ENCODE peak calls at places on chromosomes 3 and 15, in four cellular contexts. C is K562, Z is SK-N-SH, L is HepG2. B is an unnamed sample.

GRCh38 chr3:127320529-127321121 is 32.8 kb upstream of the PRR20G start:
- DNase-seq in C (no peak), Z (no peak), L (no peak), B (peak; percentile 45)

GRCh38 chr15:28101983-28102441 is 2.9 kb upstream of the OCA2 start:
- DNase-seq in C (no peak), Z (no peak), L (no peak), B (no peak)

GRCh38 chr3:159058859-159059258 is 257.0 kb downstream of the MFSD1 start:
- DNase-seq in C (no peak), Z (no peak), L (no peak), B (no peak)

GRCh38 chr3:187040637-187041361 is 98.5 kb downstream of the RPL39L start:
- DNase-seq in C (no peak), Z (no peak), L (peak; percentile 83), B (no peak)

GRCh38 chr3:129417354-129417753 is 11.1 kb downstream of the EFCAB12 start:
- DNase-seq in C (no peak), Z (no peak), L (no peak), B (no peak)

GRCh38 chr3:11624161-11624560 is 19.6 kb downstream of the VGLL4 start:
- DNase-seq in C (no peak), Z (no peak), L (no peak), B (no peak)

GRCh38 chr15:78642341-78642740 is 1.3 kb upstream of the CHRNB4 start:
- DNase-seq in C (no peak), Z (peak; percentile 63), L (no peak), B (no peak)

GRCh38 chr3:100075731-100076543 is 38.4 kb downstream of the FILIP1L start:
- DNase-seq in C (peak; percentile 22), Z (no peak), L (peak; percentile 99), B (no peak)

GRCh38 chr3:190436356-190436755 is 13.3 kb downstream of the TMEM207 start:
- DNase-seq in C (no peak), Z (no peak), L (no peak), B (no peak)

GRCh38 chr3:169634618-169635236 is 28.8 kb downstream of the MECOM start:
- DNase-seq in C (peak; percentile 9), Z (no peak), L (peak; percentile 53), B (no peak)

GRCh38 chr3:27147215-27147614 is 222.0 kb downstream of the NEK10 start:
- DNase-seq in C (no peak), Z (no peak), L (no peak), B (no peak)

GRCh38 chr3:35932995-35933394 is 293.7 kb downstream of the ARPP21 start:
- DNase-seq in C (no peak), Z (no peak), L (peak; percentile 46), B (no peak)

GRCh38 chr3:35927441-35927840 is 288.1 kb downstream of the ARPP21 start:
- DNase-seq in C (no peak), Z (no peak), L (no peak), B (no peak)

GRCh38 chr3:35931867-35932266 is 292.5 kb downstream of the ARPP21 start:
- DNase-seq in C (no peak), Z (no peak), L (no peak), B (no peak)

GRCh38 chr3:35929158-35929557 is 289.8 kb downstream of the ARPP21 start:
- DNase-seq in C (no peak), Z (no peak), L (no peak), B (no peak)
- TF ChIP-seq FOXJ3 in C (no peak), Z (no peak), L (no peak), B (no peak)

GRCh38 chr3:51340989-51341636 is 44.0 kb upstream of the MANF start:
- DNase-seq in C (no peak), Z (no peak), L (peak; percentile 14), B (no peak)
- TF ChIP-seq FOXJ3 in C (no peak), Z (no peak), L (no peak), B (no peak)

DNA sequence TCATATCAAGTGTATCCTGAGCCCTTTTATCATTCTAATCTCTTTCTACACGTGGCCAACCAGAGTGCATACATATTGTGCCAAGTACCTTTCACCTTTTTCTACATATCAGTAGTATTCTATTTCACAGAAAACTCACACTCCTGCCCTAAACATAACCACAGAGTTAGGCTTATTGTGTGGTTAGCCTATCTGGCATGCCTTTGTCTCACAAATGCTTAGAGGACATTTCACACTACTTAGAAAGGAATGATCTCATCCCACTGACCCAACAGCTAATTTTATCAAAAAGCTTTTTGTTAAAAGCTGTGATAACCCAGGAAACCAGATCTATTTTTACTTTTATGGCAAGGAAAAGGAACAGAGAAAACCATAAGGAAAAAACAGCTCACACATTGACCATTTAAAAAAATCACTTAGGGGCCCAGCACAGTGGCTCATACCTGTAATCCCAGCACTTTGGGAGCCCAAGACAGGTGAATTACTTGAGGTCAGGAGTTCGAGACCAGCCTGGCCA is 17.8 kb upstream of the MAP4 start:
- DNase-seq in C (peak; percentile 18), Z (peak; percentile 33), L (peak; percentile 59), B (no peak)
- TF ChIP-seq FOXJ3 in C (no peak), Z (no peak), L (no peak), B (no peak)

GRCh38 chr15:54082836-54083492 is 104.7 kb downstream of the UNC13C start:
- DNase-seq in C (peak; percentile 21), Z (peak; percentile 48), L (peak; percentile 9), B (peak; percentile 53)
- TF ChIP-seq FOXJ3 in C (no peak), Z (no peak), L (no peak), B (no peak)

DNA sequence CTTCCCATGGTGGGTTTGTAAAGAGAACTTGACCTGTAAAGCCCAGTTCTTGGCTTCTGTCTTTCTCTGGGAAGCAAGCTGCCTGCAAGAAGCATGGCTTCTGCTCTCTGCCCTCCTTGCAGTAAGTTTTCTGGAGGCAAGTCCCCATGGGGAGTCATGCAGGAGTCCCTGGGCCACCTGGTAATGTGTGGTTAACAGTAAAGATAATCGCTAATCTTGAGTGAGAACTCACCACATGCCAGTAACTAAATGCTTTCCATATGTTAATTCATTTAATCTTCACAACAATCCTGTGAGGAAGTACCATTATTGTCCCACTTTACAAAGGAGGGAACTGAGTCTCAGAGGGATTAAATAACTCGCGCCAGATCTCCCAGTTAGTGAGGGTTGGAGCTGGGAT is 4.2 kb downstream of the CAPN3 start:
- DNase-seq in C (no peak), Z (no peak), L (no peak), B (no peak)
- TF ChIP-seq FOXJ3 in C (no peak), Z (no peak), L (no peak), B (no peak)

GRCh38 chr3:154786724-154787123 is 293.4 kb upstream of the MME start:
- DNase-seq in C (no peak), Z (no peak), L (no peak), B (no peak)
- TF ChIP-seq FOXJ3 in C (no peak), Z (no peak), L (no peak), B (no peak)

GRCh38 chr3:133408961-133409360 is 9.1 kb downstream of the BFSP2 start:
- DNase-seq in C (no peak), Z (no peak), L (no peak), B (no peak)
- TF ChIP-seq FOXJ3 in C (no peak), Z (no peak), L (no peak), B (no peak)

DNA sequence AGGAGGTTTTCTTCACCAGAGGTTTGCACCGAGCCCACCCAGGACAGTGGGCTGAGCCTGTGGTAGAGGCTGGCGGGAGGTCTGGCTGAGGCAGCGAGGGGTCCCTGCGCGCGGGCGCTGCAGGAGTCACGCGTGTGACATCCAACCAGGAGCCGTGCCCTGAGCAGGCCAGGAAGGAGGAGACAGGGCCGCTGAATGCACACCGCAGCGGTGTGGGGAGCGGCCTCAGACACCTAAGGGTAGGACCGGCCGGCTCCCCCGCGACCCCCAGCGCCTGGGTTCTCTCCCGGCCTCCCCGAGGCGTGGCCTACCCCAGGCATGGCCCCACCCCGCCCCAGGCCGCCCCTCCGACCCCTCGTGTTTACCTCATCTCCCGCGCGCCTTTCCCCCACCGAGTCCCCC is 412 bp downstream of the SLC41A3 start:
- DNase-seq in C (no peak), Z (peak; percentile 88), L (peak; percentile 14), B (peak; percentile 52)
- TF ChIP-seq FOXJ3 in C (no peak), Z (no peak), L (no peak), B (no peak)

GRCh38 chr3:141797167-141797773 is 34.1 kb downstream of the GRK7 start:
- DNase-seq in C (no peak), Z (no peak), L (no peak), B (peak; percentile 87)
- TF ChIP-seq FOXJ3 in C (no peak), Z (no peak), L (no peak), B (no peak)

GRCh38 chr3:4826237-4827100 is 152.8 kb upstream of the BHLHE40 start:
- DNase-seq in C (no peak), Z (no peak), L (no peak), B (no peak)

GRCh38 chr3:4823986-4824947 is 155.0 kb upstream of the BHLHE40 start:
- DNase-seq in C (no peak), Z (no peak), L (no peak), B (no peak)

GRCh38 chr3:4823385-4823784 is 155.9 kb upstream of the BHLHE40 start:
- DNase-seq in C (no peak), Z (no peak), L (no peak), B (no peak)

GRCh38 chr3:4825572-4826236 is 153.5 kb upstream of the BHLHE40 start:
- DNase-seq in C (peak; percentile 79), Z (no peak), L (peak; percentile 17), B (no peak)

GRCh38 chr3:4824948-4825325 is 154.3 kb upstream of the BHLHE40 start:
- DNase-seq in C (peak; percentile 69), Z (no peak), L (peak; percentile 3), B (no peak)
- TF ChIP-seq FOXJ3 in C (no peak), Z (no peak), L (no peak), B (no peak)